ENCODE peak calls at places on chromosomes 6 and 20, in ten cellular contexts. T is CD4-positive, CD25-positive, alpha-beta regulatory T cell; V is mesenteric fat pad; G is GM23248; I is T follicular helper cell; Q is activated T-cell treated with anti-CD3 and anti-CD28 coated beads, Interleukin-2, amount 50 U/mL, for 72 hours; Y is cerebellar nuclear complex; R is EH; F is AG09309; D is activated CD4-positive, alpha-beta T cell treated with anti-CD3 and anti-CD28 coated beads, Interleukin-2, amount 10 ng/mL, durations not matched to agents 7 days and 5 days. W is an unnamed sample.

GRCh38 chr20:40511478-40511877 is 177.6 kb downstream of the MAFB start:
- DNase-seq in I (no peak), Y (no peak), R (peak), F (peak), T (no peak), G (peak), V (no peak), Q (no peak), D (no peak), W (peak)

GRCh38 chr6:24052632-24053031 is 73.4 kb upstream of the NRSN1 start:
- DNase-seq in T (no peak), Y (no peak), V (no peak), G (peak), R (no peak), I (no peak), F (no peak), D (no peak), Q (no peak), W (no peak)

GRCh38 chr20:41774291-41774690 is 156.1 kb upstream of the CHD6 start:
- DNase-seq in D (no peak), R (no peak), T (no peak), V (no peak), Y (no peak), G (no peak), Q (no peak), F (no peak), I (no peak), W (no peak)

GRCh38 chr6:170025341-170026271 is 265.3 kb downstream of the DLL1 start:
- DNase-seq in T (no peak), Q (no peak), R (no peak), F (no peak), I (no peak), G (no peak), D (no peak), V (peak), Y (no peak), W (no peak)

GRCh38 chr20:18164356-18164755 is 26.7 kb downstream of the KAT14 start:
- DNase-seq in Q (no peak), F (peak), Y (no peak), I (no peak), D (no peak), R (peak), G (peak), V (no peak), T (no peak), W (peak)

GRCh38 chr6:159729598-159729997 is 2.3 kb downstream of the WTAP start:
- DNase-seq in T (no peak), V (no peak), F (no peak), I (no peak), G (peak), D (no peak), Q (no peak), R (peak), Y (no peak), W (peak)

GRCh38 chr6:25685896-25686295 is 33.9 kb downstream of the SCGN start:
- DNase-seq in R (no peak), T (no peak), Y (no peak), F (no peak), D (no peak), G (no peak), I (no peak), Q (no peak), V (no peak), W (no peak)

GRCh38 chr6:149651056-149651455 is 2.5 kb upstream of the KATNA1 start:
- DNase-seq in R (no peak), V (no peak), Q (no peak), Y (no peak), F (no peak), D (no peak), G (no peak), T (no peak), I (no peak), W (no peak)

GRCh38 chr6:42451595-42452170 is at the start of gene TRERF1:
- DNase-seq in Y (no peak), Q (peak), I (peak), R (peak), D (peak), T (peak), F (no peak), V (no peak), G (peak), W (peak)

GRCh38 chr6:70059047-70059719 is 192.8 kb downstream of the COL19A1 start:
- DNase-seq in I (no peak), V (no peak), R (no peak), D (no peak), F (no peak), T (no peak), Y (no peak), Q (no peak), G (no peak), W (no peak)

GRCh38 chr6:6678185-6678671 is 89.7 kb downstream of the LY86 start:
- DNase-seq in R (no peak), F (no peak), Q (no peak), G (peak), D (no peak), Y (no peak), T (no peak), V (no peak), I (no peak), W (peak)

GRCh38 chr20:43446361-43446879 is 11.3 kb upstream of the SRSF6 start:
- DNase-seq in F (no peak), T (no peak), V (peak), G (peak), Y (no peak), R (peak), D (no peak), Q (no peak), I (no peak), W (no peak)

GRCh38 chr6:142802124-142802523 is 142.9 kb downstream of the HIVEP2 start:
- DNase-seq in R (peak), G (peak), T (no peak), V (no peak), D (no peak), Q (peak), F (peak), Y (no peak), I (no peak), W (peak)

GRCh38 chr6:120005292-120005976 is 655.9 kb upstream of the MAN1A1 start:
- DNase-seq in R (no peak), V (no peak), Q (no peak), G (peak), T (no peak), I (no peak), D (no peak), Y (no peak), F (no peak), W (no peak)

GRCh38 chr20:20373046-20373706 is 5.3 kb downstream of the INSM1 start:
- DNase-seq in V (no peak), G (peak), Q (no peak), R (peak), F (peak), I (no peak), D (no peak), Y (no peak), T (no peak), W (no peak)